ENCODE peak calls at places on chromosome 11, in four cellular contexts. D is Caki2, T is HepG2, S is iPS-NIHi11. Q is an unnamed sample.

GRCh38 chr11:18265949-18266348 is at the start of gene SAA1:
- DNase-seq in S (no peak), D (no peak), T (no peak), Q (no peak)

GRCh38 chr11:16744128-16744725 is 5.8 kb downstream of the C11orf58 start:
- DNase-seq in T (no peak), S (no peak), D (no peak), Q (no peak)

GRCh38 chr11:7251836-7252682 is at the start of gene SYT9:
- DNase-seq in S (peak), T (no peak), D (peak), Q (peak)

GRCh38 chr11:76601712-76602111 is 68.8 kb downstream of the LRRC32 start:
- DNase-seq in T (no peak), D (no peak), S (no peak), Q (no peak)

GRCh38 chr11:114075891-114076441 is 16.5 kb downstream of the ZBTB16 start:
- DNase-seq in D (no peak), T (peak), S (peak), Q (no peak)

GRCh38 chr11:113189909-113190667 is 124.3 kb upstream of the TTC12 start:
- DNase-seq in T (no peak), D (peak), S (no peak), Q (peak)

GRCh38 chr11:56271092-56271491 is 2.9 kb upstream of the OR5T1 start:
- DNase-seq in T (no peak), S (no peak), D (no peak), Q (no peak)

GRCh38 chr11:94623120-94623735 is 56.1 kb downstream of the PIWIL4 start:
- DNase-seq in T (peak), D (peak), S (peak), Q (no peak)

GRCh38 chr11:108697872-108698473 is 33.1 kb downstream of the DDX10 start:
- DNase-seq in D (peak), T (peak), S (peak), Q (no peak)

GRCh38 chr11:74988541-74989268 is at the start of gene NEU3:
- DNase-seq in D (peak), T (peak), S (peak), Q (peak)

GRCh38 chr11:1073851-1074243 is 827 bp upstream of the MUC2 start:
- DNase-seq in D (no peak), T (no peak), S (no peak), Q (peak)

GRCh38 chr11:14974723-14975587 is 2.8 kb upstream of the CALCA start:
- DNase-seq in D (no peak), S (peak), T (peak), Q (no peak)

Q was measured in RWPE2.